ENCODE peak calls at places on chromosomes 12 and 14, in five cellular contexts. E, T, R, D and J are unnamed samples.

GRCh38 chr12:130351331-130351730 is 13.6 kb downstream of the PIWIL1 start:
- DNase-seq in E (no peak), T (no peak), R (no peak), D (no peak), J (no peak)

GRCh38 chr12:77324763-77325468 is 259.5 kb upstream of the E2F7 start:
- DNase-seq in E (peak; percentile 87), T (peak; percentile 94), R (peak; percentile 40), D (peak; percentile 19), J (peak; percentile 72)

GRCh38 chr12:1916396-1917171 is 1.9 kb downstream of the CACNA2D4 start:
- DNase-seq in E (peak; percentile 78), T (no peak), R (no peak), D (no peak), J (no peak)

GRCh38 chr14:37591311-37591940 is 3.6 kb downstream of the FOXA1 start:
- DNase-seq in E (no peak), T (peak; percentile 83), R (no peak), D (no peak), J (no peak)

GRCh38 chr14:77607741-77608302 is 8.6 kb downstream of the SPTLC2 start:
- DNase-seq in E (no peak), T (peak; percentile 30), R (no peak), D (no peak), J (peak; percentile 93)

GRCh38 chr12:114166360-114166759 is 200.2 kb upstream of the RBM19 start:
- DNase-seq in E (peak; percentile 34), T (peak; percentile 87), R (peak; percentile 24), D (peak; percentile 38), J (no peak)

GRCh38 chr12:132342322-132342721 is 12.9 kb upstream of the GALNT9 start:
- DNase-seq in E (no peak), T (peak; percentile 73), R (no peak), D (no peak), J (no peak)

GRCh38 chr12:14284189-14284722 is 81.2 kb upstream of the ATF7IP start:
- DNase-seq in E (no peak), T (peak; percentile 46), R (no peak), D (no peak), J (no peak)

GRCh38 chr14:66884149-66884548 is 305.1 kb upstream of the GARIN2 start:
- DNase-seq in E (no peak), T (no peak), R (no peak), D (no peak), J (no peak)

GRCh38 chr12:69919565-69919964 is 94.5 kb downstream of the MYRFL start:
- DNase-seq in E (no peak), T (no peak), R (no peak), D (no peak), J (no peak)

GRCh38 chr14:73262427-73263183 is 25.3 kb downstream of the PAPLN start:
- DNase-seq in E (peak; percentile 30), T (no peak), R (no peak), D (no peak), J (no peak)

GRCh38 chr12:12364787-12365441 is 8.0 kb downstream of the BORCS5 start:
- DNase-seq in E (no peak), T (no peak), R (no peak), D (no peak), J (no peak)

GRCh38 chr12:119384340-119384739 is 49.8 kb downstream of the CCDC60 start:
- DNase-seq in E (no peak), T (no peak), R (no peak), D (no peak), J (no peak)

GRCh38 chr12:9796346-9796745 is 30.9 kb upstream of the KLRF1 start:
- DNase-seq in E (no peak), T (no peak), R (no peak), D (no peak), J (no peak)

GRCh38 chr12:49389092-49389703 is 21.9 kb downstream of the SPATS2 start:
- DNase-seq in E (no peak), T (peak; percentile 96), R (no peak), D (peak; percentile 58), J (no peak)

GRCh38 chr12:81257952-81258551 is 180.2 kb downstream of the ACSS3 start:
- DNase-seq in E (peak; percentile 10), T (peak; percentile 81), R (peak; percentile 28), D (no peak), J (peak; percentile 66)

GRCh38 chr12:52029686-52030085 is 21.6 kb upstream of the NR4A1 start:
- DNase-seq in E (peak; percentile 68), T (peak; percentile 94), R (no peak), D (no peak), J (no peak)

GRCh38 chr14:94540031-94540794 is 21.0 kb upstream of the SERPINA4 start:
- DNase-seq in E (no peak), T (no peak), R (no peak), D (no peak), J (peak; percentile 43)

GRCh38 chr12:54368709-54369596 is 4.7 kb upstream of the GPR84 start:
- DNase-seq in E (peak; percentile 77), T (peak; percentile 91), R (peak; percentile 67), D (no peak), J (peak; percentile 85)

GRCh38 chr12:79920421-79921238 is 14.3 kb downstream of the PPP1R12A start:
- DNase-seq in E (no peak), T (no peak), R (no peak), D (no peak), J (no peak)

GRCh38 chr14:105761842-105762241 is 235.5 kb downstream of the TMEM121 start:
- DNase-seq in E (no peak), T (no peak), R (no peak), D (no peak), J (no peak)

GRCh38 chr12:100199347-100200136 is 1.1 kb upstream of the ACTR6 start:
- DNase-seq in E (peak; percentile 83), T (peak; percentile 94), R (peak; percentile 52), D (peak; percentile 23), J (peak; percentile 20)

GRCh38 chr14:70793637-70794036 is 15.7 kb downstream of the MAP3K9 start:
- DNase-seq in E (no peak), T (no peak), R (no peak), D (no peak), J (no peak)

GRCh38 chr14:104723651-104724406 is at the start of gene ADSS1:
- DNase-seq in E (peak; percentile 98), T (peak; percentile 78), R (no peak), D (no peak), J (peak; percentile 46)

GRCh38 chr12:123120452-123121166 is 30.3 kb downstream of the PITPNM2 start:
- DNase-seq in E (no peak), T (no peak), R (no peak), D (no peak), J (no peak)

GRCh38 chr14:32428149-32428548 is 99.1 kb downstream of the AKAP6 start:
- DNase-seq in E (no peak), T (no peak), R (no peak), D (no peak), J (no peak)

GRCh38 chr12:50740307-50740706 is 23.6 kb upstream of the ATF1 start:
- DNase-seq in E (no peak), T (no peak), R (no peak), D (no peak), J (no peak)

DNA sequence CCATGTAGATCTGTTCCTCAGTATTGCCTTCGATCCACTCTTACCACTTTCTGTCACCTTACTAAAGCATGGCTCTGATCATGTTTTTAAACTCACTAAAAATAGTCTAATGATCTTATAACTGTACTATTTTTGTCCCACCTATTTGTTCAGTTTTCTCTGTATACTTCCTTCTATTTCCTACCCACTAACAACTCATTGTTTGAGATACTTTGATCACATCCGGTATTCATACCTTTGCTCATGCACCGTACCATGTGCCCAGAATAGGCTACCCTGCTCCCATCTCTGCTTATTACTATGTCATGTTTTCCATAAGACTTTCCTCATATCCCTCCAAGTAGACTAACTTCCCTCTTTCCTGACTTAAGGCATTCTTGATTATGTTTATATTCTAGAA is 128.6 kb downstream of the MED13L start:
- DNase-seq in E (no peak), T (no peak), R (no peak), D (no peak), J (peak; percentile 82)
- H3K4me2 ChIP-seq in E (no peak overlapping the region), T (no peak overlapping the region), R (no peak overlapping the region), D (no peak overlapping the region), J (peak overlapping the region; percentile 5)

DNA sequence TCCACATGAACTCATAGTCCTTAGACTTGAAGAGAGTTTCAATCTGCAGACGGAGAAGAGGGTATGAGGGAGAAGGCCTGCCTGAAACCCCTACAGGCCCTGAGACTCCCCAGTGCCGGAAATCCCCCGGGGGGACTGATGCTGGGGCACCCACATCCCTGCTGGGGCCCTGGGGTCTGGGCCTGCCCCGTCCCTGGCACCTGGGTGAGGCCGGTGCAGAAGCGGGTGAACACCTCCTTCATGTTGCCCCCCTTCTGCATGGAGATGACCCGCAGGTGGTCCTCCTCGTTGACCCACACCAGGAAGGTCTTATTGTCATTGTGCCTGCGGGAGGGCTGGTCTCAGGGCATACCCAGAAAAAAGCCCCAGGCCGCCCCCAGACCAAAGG is 2.4 kb downstream of the CKB start:
- DNase-seq in E (peak; percentile 36), T (no peak), R (no peak), D (no peak), J (no peak)
- H3K4me3 ChIP-seq in E (no peak overlapping the region), T (peak overlapping the region; percentile 90), R (peak overlapping the region; percentile 78), D (peak overlapping the region; percentile 96), J (no peak overlapping the region)

DNA sequence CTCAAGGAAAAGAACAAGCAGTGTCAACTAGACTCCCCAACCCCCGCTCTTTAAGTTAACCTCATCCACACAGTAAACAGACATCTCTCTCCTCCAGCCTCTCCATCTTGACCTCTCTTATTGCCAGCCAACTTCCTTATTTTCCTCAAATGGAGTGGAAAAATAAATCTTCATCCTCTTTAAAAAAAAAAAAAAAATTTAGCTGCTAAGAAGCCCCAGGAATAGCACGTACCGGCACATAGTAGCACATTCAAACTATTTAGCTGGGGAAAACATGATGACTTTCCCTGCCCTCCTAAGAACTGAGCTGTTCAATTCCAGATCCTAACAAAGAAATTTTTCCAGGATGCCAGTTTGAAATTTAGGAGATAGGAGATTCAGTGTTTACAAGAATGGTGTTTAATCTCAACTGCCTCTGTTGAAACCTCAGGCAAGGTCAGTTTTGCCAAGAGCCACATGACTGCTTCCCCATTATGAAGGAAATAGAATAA is 90.8 kb downstream of the EPS8 start:
- DNase-seq in E (no peak), T (peak; percentile 42), R (no peak), D (no peak), J (peak; percentile 55)
- TF ChIP-seq POLR2AphosphoS5 in E (no peak), T (no peak), R (no peak), D (no peak), J (no peak)

DNA sequence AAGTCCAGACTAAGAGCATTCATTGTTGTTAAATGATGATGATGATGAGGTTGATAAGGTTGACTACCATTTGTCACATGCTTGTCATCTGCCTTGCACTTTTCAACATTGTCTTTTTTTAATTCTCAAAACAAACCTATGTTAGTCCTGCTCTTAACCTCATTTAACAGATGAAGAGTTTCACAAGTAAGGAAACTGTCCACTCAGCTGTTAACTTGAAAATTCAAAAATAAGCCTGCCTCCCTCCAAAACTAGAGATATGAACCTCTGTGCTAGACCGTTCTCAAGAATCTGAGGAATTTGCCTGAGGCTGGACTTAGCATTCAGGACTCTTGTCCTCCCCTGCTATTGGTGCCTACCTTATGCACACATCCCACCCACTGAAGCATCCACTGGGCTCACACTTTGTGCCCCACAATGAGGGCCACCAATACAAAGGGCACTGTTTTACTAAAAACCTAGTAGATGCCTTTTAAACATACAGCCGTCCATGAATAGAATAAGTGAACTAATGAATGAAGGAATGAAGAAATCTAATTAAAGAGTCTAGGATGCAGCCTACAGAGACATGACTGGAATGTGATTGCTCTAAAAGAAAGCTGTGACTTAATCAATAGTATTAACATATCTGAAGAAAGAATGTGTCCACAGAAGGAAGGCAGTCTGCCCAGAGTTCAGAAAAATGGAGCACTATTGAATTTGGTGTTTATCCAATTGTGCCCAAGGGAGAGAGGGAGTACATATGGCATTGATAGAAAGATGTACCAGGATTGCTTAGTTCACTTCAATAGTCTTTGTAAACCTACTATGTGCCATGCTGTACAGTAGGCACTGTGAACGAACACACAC is 238.5 kb downstream of the SPTSSA start:
- DNase-seq in E (no peak), T (peak; percentile 49), R (no peak), D (no peak), J (no peak)
- H3K4me2 ChIP-seq in E (no peak overlapping the region), T (no peak overlapping the region), R (no peak overlapping the region), D (no peak overlapping the region), J (no peak overlapping the region)